ENCODE peak calls at places on chromosomes 13 and 19, in five cellular contexts. One of them, this sample, is unnamed.

GRCh38 chr19:35318679-35319448 is 10.1 kb upstream of the CD22 start:
- DNase-seq in myocyte: peak
- DNase-seq in PC-3: peak
- DNase-seq in NCI-H748 treated with DMSO at 0.1 percent for 48 hours: no peak
- DNase-seq in skeletal muscle cell: peak
- DNase-seq in this sample: peak

GRCh38 chr19:39111593-39112199 is 13.9 kb upstream of the PAK4 start:
- DNase-seq in myocyte: peak
- DNase-seq in PC-3: peak
- DNase-seq in NCI-H748 treated with DMSO at 0.1 percent for 48 hours: no peak
- DNase-seq in skeletal muscle cell: no peak
- DNase-seq in this sample: no peak

GRCh38 chr19:43498233-43498830 is 6.2 kb downstream of the PHLDB3 start:
- DNase-seq in myocyte: no peak
- DNase-seq in PC-3: no peak
- DNase-seq in NCI-H748 treated with DMSO at 0.1 percent for 48 hours: no peak
- DNase-seq in skeletal muscle cell: no peak
- DNase-seq in this sample: no peak

GRCh38 chr19:46725859-46726393 is 9.0 kb upstream of the PRKD2 start:
- DNase-seq in myocyte: no peak
- DNase-seq in PC-3: no peak
- DNase-seq in NCI-H748 treated with DMSO at 0.1 percent for 48 hours: no peak
- DNase-seq in skeletal muscle cell: no peak
- DNase-seq in this sample: no peak

GRCh38 chr13:94309576-94309975 is 169.9 kb downstream of the DCT start:
- DNase-seq in myocyte: no peak
- DNase-seq in PC-3: no peak
- DNase-seq in NCI-H748 treated with DMSO at 0.1 percent for 48 hours: no peak
- DNase-seq in skeletal muscle cell: no peak
- DNase-seq in this sample: no peak

GRCh38 chr19:50341091-50341564 is 12.0 kb upstream of the KCNC3 start:
- DNase-seq in myocyte: no peak
- DNase-seq in PC-3: no peak
- DNase-seq in NCI-H748 treated with DMSO at 0.1 percent for 48 hours: no peak
- DNase-seq in skeletal muscle cell: no peak
- DNase-seq in this sample: no peak

GRCh38 chr19:1935484-1936208 is 5.3 kb upstream of the CSNK1G2 start:
- DNase-seq in myocyte: peak
- DNase-seq in PC-3: peak
- DNase-seq in NCI-H748 treated with DMSO at 0.1 percent for 48 hours: no peak
- DNase-seq in skeletal muscle cell: no peak
- DNase-seq in this sample: no peak

GRCh38 chr13:93244918-93245280 is 18.3 kb downstream of the GPC6 start:
- DNase-seq in myocyte: peak
- DNase-seq in PC-3: no peak
- DNase-seq in NCI-H748 treated with DMSO at 0.1 percent for 48 hours: no peak
- DNase-seq in skeletal muscle cell: no peak
- DNase-seq in this sample: peak

GRCh38 chr19:7904074-7905020 is 670 bp downstream of the MAP2K7 start:
- DNase-seq in myocyte: no peak
- DNase-seq in PC-3: no peak
- DNase-seq in NCI-H748 treated with DMSO at 0.1 percent for 48 hours: no peak
- DNase-seq in skeletal muscle cell: no peak
- DNase-seq in this sample: no peak

GRCh38 chr19:38304866-38305429 is 897 bp downstream of the C19orf33 start:
- DNase-seq in myocyte: peak
- DNase-seq in PC-3: peak
- DNase-seq in NCI-H748 treated with DMSO at 0.1 percent for 48 hours: peak
- DNase-seq in skeletal muscle cell: no peak
- DNase-seq in this sample: no peak

GRCh38 chr13:41937388-41937787 is 23.5 kb downstream of the VWA8 start:
- DNase-seq in myocyte: no peak
- DNase-seq in PC-3: no peak
- DNase-seq in NCI-H748 treated with DMSO at 0.1 percent for 48 hours: no peak
- DNase-seq in skeletal muscle cell: no peak
- DNase-seq in this sample: no peak